ENCODE peak calls at places on chromosomes 5 and 9, in five cellular contexts. N, R, Z, F and Q are unnamed samples.

GRCh38 chr9:119086590-119086989 is 282.6 kb downstream of the BRINP1 start:
- DNase-seq in N (no peak), R (no peak), Z (no peak), F (no peak), Q (no peak)

GRCh38 chr9:129910628-129911567 is 75.6 kb downstream of the USP20 start:
- DNase-seq in N (peak), R (peak), Z (peak), F (no peak), Q (peak)

GRCh38 chr9:38154501-38155421 is 85.7 kb upstream of the SHB start:
- DNase-seq in N (no peak), R (no peak), Z (no peak), F (no peak), Q (peak)

GRCh38 chr9:36935768-36936497 is 98.1 kb downstream of the PAX5 start:
- DNase-seq in N (no peak), R (no peak), Z (peak), F (no peak), Q (no peak)

GRCh38 chr9:22244141-22245011 is 202.2 kb upstream of the DMRTA1 start:
- DNase-seq in N (peak), R (peak), Z (peak), F (no peak), Q (peak)

GRCh38 chr9:589723-590122 is 251.8 kb upstream of the DMRT1 start:
- DNase-seq in N (no peak), R (peak), Z (no peak), F (no peak), Q (no peak)

GRCh38 chr9:21559402-21560280 is 77.5 kb upstream of the IFNE start:
- DNase-seq in N (peak), R (peak), Z (peak), F (peak), Q (peak)

GRCh38 chr9:110099236-110099741 is 108.7 kb downstream of the C9orf152 start:
- DNase-seq in N (peak), R (peak), Z (no peak), F (no peak), Q (no peak)

GRCh38 chr5:134070648-134070978 is 43.9 kb upstream of the TCF7 start:
- DNase-seq in N (no peak), R (peak), Z (peak), F (no peak), Q (no peak)

GRCh38 chr9:113695901-113696300 is 180.2 kb upstream of the ZNF618 start:
- DNase-seq in N (no peak), R (no peak), Z (no peak), F (no peak), Q (no peak)

GRCh38 chr5:73687357-73687756 is 61.4 kb downstream of the ARHGEF28 start:
- DNase-seq in N (no peak), R (no peak), Z (no peak), F (no peak), Q (no peak)

GRCh38 chr5:113242481-113243348 is 192.1 kb downstream of the TSSK1B start:
- DNase-seq in N (no peak), R (no peak), Z (no peak), F (no peak), Q (peak)

GRCh38 chr5:103445426-103446035 is 117.1 kb downstream of the NUDT12 start:
- DNase-seq in N (no peak), R (no peak), Z (no peak), F (no peak), Q (no peak)

GRCh38 chr9:95822583-95823431 is 52.7 kb upstream of the ERCC6L2 start:
- DNase-seq in N (peak), R (peak), Z (peak), F (no peak), Q (peak)

GRCh38 chr5:141001854-141002666 is 35.8 kb downstream of the PCDHAC2 start:
- DNase-seq in N (no peak), R (no peak), Z (peak), F (no peak), Q (no peak)

GRCh38 chr5:53194086-53194485 is 84.5 kb upstream of the MOCS2 start:
- DNase-seq in N (no peak), R (no peak), Z (no peak), F (no peak), Q (no peak)

GRCh38 chr9:13282998-13283397 is 3.5 kb upstream of the MPDZ start:
- DNase-seq in N (no peak), R (no peak), Z (no peak), F (no peak), Q (no peak)

GRCh38 chr9:114212841-114213240 is 57.5 kb downstream of the COL27A1 start:
- DNase-seq in N (no peak), R (no peak), Z (no peak), F (no peak), Q (no peak)

GRCh38 chr5:88886756-88887741 is 4.1 kb upstream of the MEF2C start:
- DNase-seq in N (no peak), R (no peak), Z (no peak), F (no peak), Q (no peak)

GRCh38 chr5:159345861-159346260 is 15.6 kb upstream of the IL12B start:
- DNase-seq in N (no peak), R (no peak), Z (no peak), F (no peak), Q (no peak)

GRCh38 chr9:123642291-123643278 is 286.6 kb downstream of the CRB2 start:
- DNase-seq in N (no peak), R (peak), Z (peak), F (no peak), Q (no peak)

GRCh38 chr9:103798620-103799019 is 295.5 kb upstream of the SMC2 start:
- DNase-seq in N (no peak), R (peak), Z (peak), F (no peak), Q (peak)

GRCh38 chr5:112863549-112863948 is 2.5 kb downstream of the SRP19 start:
- DNase-seq in N (no peak), R (no peak), Z (no peak), F (no peak), Q (no peak)

GRCh38 chr9:24296124-24296523 is 249.6 kb downstream of the IZUMO3 start:
- DNase-seq in N (no peak), R (no peak), Z (no peak), F (no peak), Q (no peak)

GRCh38 chr9:34079181-34079580 is 30.5 kb upstream of the UBAP2 start:
- DNase-seq in N (no peak), R (no peak), Z (peak), F (no peak), Q (peak)

GRCh38 chr5:107885601-107886000 is 214.9 kb upstream of the EFNA5 start:
- DNase-seq in N (no peak), R (no peak), Z (no peak), F (no peak), Q (no peak)

GRCh38 chr5:54257366-54258118 is 52.8 kb downstream of the ARL15 start:
- DNase-seq in N (no peak), R (no peak), Z (no peak), F (no peak), Q (no peak)

GRCh38 chr5:148981353-148981752 is 81.5 kb downstream of the SH3TC2 start:
- DNase-seq in N (no peak), R (no peak), Z (no peak), F (no peak), Q (no peak)

GRCh38 chr5:115168829-115169391 is 798 bp downstream of the TRIM36 start:
- DNase-seq in N (no peak), R (no peak), Z (no peak), F (no peak), Q (no peak)

GRCh38 chr5:176360894-176361436 is 599 bp downstream of the KIAA1191 start:
- DNase-seq in N (no peak), R (peak), Z (peak), F (no peak), Q (no peak)

GRCh38 chr9:14341437-14342133 is 27.6 kb upstream of the NFIB start:
- DNase-seq in N (no peak), R (no peak), Z (no peak), F (no peak), Q (no peak)

GRCh38 chr5:35010676-35011075 is 37.1 kb downstream of the AGXT2 start:
- DNase-seq in N (no peak), R (no peak), Z (no peak), F (no peak), Q (no peak)

GRCh38 chr5:68730220-68731010 is 363.4 kb upstream of the SLC30A5 start:
- DNase-seq in N (peak), R (peak), Z (no peak), F (no peak), Q (peak)

GRCh38 chr5:53819482-53819881 is 259.0 kb downstream of the NDUFS4 start:
- DNase-seq in N (no peak), R (no peak), Z (peak), F (no peak), Q (no peak)

GRCh38 chr5:164504141-164504772 is 998.8 kb downstream of the MAT2B start:
- DNase-seq in N (peak), R (peak), Z (peak), F (no peak), Q (peak)

GRCh38 chr9:9790216-9790872 is 822.5 kb downstream of the PTPRD start:
- DNase-seq in N (no peak), R (peak), Z (peak), F (no peak), Q (no peak)

GRCh38 chr5:91020065-91020800 is 362.9 kb downstream of the ARRDC3 start:
- DNase-seq in N (no peak), R (peak), Z (no peak), F (no peak), Q (no peak)